ENCODE peak calls at places on chromosomes 3 and 15, in six cellular contexts. One of them, this sample, is unnamed.

GRCh38 chr15:74655424-74655823 is 39.8 kb downstream of the CLK3 start:
- DNase-seq in NCI-H1092: no peak
- DNase-seq in NCI-H2081: peak; percentile 58
- DNase-seq in EL: no peak
- DNase-seq in activated B cell treated with CpG ODN at 0.5 μM for 24 hours: no peak
- DNase-seq in C1 segment of cervical spinal cord: no peak
- DNase-seq in this sample: peak; percentile 5

GRCh38 chr15:92355307-92355706 is 38.4 kb upstream of the ST8SIA2 start:
- DNase-seq in activated B cell treated with CpG ODN at 0.5 μM for 24 hours: no peak
- DNase-seq in EL: no peak
- DNase-seq in C1 segment of cervical spinal cord: no peak
- DNase-seq in NCI-H2081: no peak
- DNase-seq in NCI-H1092: no peak
- DNase-seq in this sample: no peak

GRCh38 chr3:11364181-11364580 is 92.0 kb downstream of the ATG7 start:
- DNase-seq in NCI-H1092: no peak
- DNase-seq in activated B cell treated with CpG ODN at 0.5 μM for 24 hours: no peak
- DNase-seq in C1 segment of cervical spinal cord: no peak
- DNase-seq in EL: peak; percentile 67
- DNase-seq in NCI-H2081: no peak
- DNase-seq in this sample: no peak

GRCh38 chr15:57427367-57427821 is 51.1 kb downstream of the CGNL1 start:
- DNase-seq in activated B cell treated with CpG ODN at 0.5 μM for 24 hours: no peak
- DNase-seq in NCI-H1092: no peak
- DNase-seq in NCI-H2081: no peak
- DNase-seq in EL: peak; percentile 72
- DNase-seq in C1 segment of cervical spinal cord: no peak
- DNase-seq in this sample: no peak

GRCh38 chr15:31569836-31570235 is 243.2 kb downstream of the KLF13 start:
- DNase-seq in C1 segment of cervical spinal cord: no peak
- DNase-seq in NCI-H1092: no peak
- DNase-seq in EL: no peak
- DNase-seq in NCI-H2081: no peak
- DNase-seq in activated B cell treated with CpG ODN at 0.5 μM for 24 hours: no peak
- DNase-seq in this sample: no peak

GRCh38 chr15:51255533-51255932 is 82.9 kb downstream of the CYP19A1 start:
- DNase-seq in EL: no peak
- DNase-seq in NCI-H1092: no peak
- DNase-seq in NCI-H2081: no peak
- DNase-seq in C1 segment of cervical spinal cord: no peak
- DNase-seq in activated B cell treated with CpG ODN at 0.5 μM for 24 hours: no peak
- DNase-seq in this sample: no peak

GRCh38 chr15:66563126-66563525 is 2.7 kb downstream of the LCTL start:
- DNase-seq in NCI-H1092: no peak
- DNase-seq in EL: peak; percentile 13
- DNase-seq in NCI-H2081: no peak
- DNase-seq in activated B cell treated with CpG ODN at 0.5 μM for 24 hours: no peak
- DNase-seq in C1 segment of cervical spinal cord: no peak
- DNase-seq in this sample: no peak

GRCh38 chr3:13637953-13638352 is 89.0 kb downstream of the FBLN2 start:
- DNase-seq in C1 segment of cervical spinal cord: no peak
- DNase-seq in EL: no peak
- DNase-seq in NCI-H1092: no peak
- DNase-seq in activated B cell treated with CpG ODN at 0.5 μM for 24 hours: no peak
- DNase-seq in NCI-H2081: no peak
- DNase-seq in this sample: no peak

GRCh38 chr3:20141841-20142240 is 44.2 kb downstream of the SGO1 start:
- DNase-seq in EL: no peak
- DNase-seq in activated B cell treated with CpG ODN at 0.5 μM for 24 hours: no peak
- DNase-seq in NCI-H2081: peak; percentile 40
- DNase-seq in C1 segment of cervical spinal cord: peak; percentile 74
- DNase-seq in NCI-H1092: peak; percentile 57
- DNase-seq in this sample: no peak

GRCh38 chr15:41996921-41997592 is 23.8 kb downstream of the PLA2G4E start:
- DNase-seq in C1 segment of cervical spinal cord: no peak
- DNase-seq in NCI-H1092: no peak
- DNase-seq in EL: no peak
- DNase-seq in activated B cell treated with CpG ODN at 0.5 μM for 24 hours: no peak
- DNase-seq in NCI-H2081: no peak
- DNase-seq in this sample: no peak

GRCh38 chr15:46853600-46853999 is 863.7 kb upstream of the SEMA6D start:
- DNase-seq in NCI-H1092: no peak
- DNase-seq in EL: no peak
- DNase-seq in activated B cell treated with CpG ODN at 0.5 μM for 24 hours: no peak
- DNase-seq in NCI-H2081: no peak
- DNase-seq in C1 segment of cervical spinal cord: no peak
- DNase-seq in this sample: no peak

GRCh38 chr3:70981252-70981933 is 602.1 kb downstream of the FOXP1 start:
- DNase-seq in NCI-H2081: no peak
- DNase-seq in activated B cell treated with CpG ODN at 0.5 μM for 24 hours: no peak
- DNase-seq in EL: no peak
- DNase-seq in NCI-H1092: no peak
- DNase-seq in C1 segment of cervical spinal cord: no peak
- DNase-seq in this sample: no peak

GRCh38 chr15:71139264-71139663 is 24.0 kb downstream of the THSD4 start:
- DNase-seq in NCI-H2081: no peak
- DNase-seq in NCI-H1092: no peak
- DNase-seq in EL: no peak
- DNase-seq in C1 segment of cervical spinal cord: no peak
- DNase-seq in activated B cell treated with CpG ODN at 0.5 μM for 24 hours: no peak
- DNase-seq in this sample: no peak